ENCODE peak calls at places on chromosomes 13 and 19, in nine cellular contexts. I, A, U, D, R, T, L, M and V are unnamed samples.

GRCh38 chr13:84658881-84659661 is 776.8 kb upstream of the SLITRK1 start:
- DNase-seq in I (no peak), T (peak; percentile 59), R (no peak), U (no peak), D (no peak), M (no peak), A (no peak), L (no peak), V (no peak)

GRCh38 chr13:26914624-26915023 is 154.0 kb upstream of the GPR12 start:
- DNase-seq in A (no peak), D (peak; percentile 69), T (no peak), L (peak; percentile 48), M (no peak), I (peak; percentile 84), R (no peak), U (no peak), V (no peak)

GRCh38 chr19:53903055-53903680 is 5.9 kb upstream of the CACNG7 start:
- DNase-seq in U (peak; percentile 71), L (peak; percentile 45), D (peak; percentile 71), T (peak; percentile 57), I (no peak), R (peak; percentile 29), A (no peak), M (no peak), V (no peak)

GRCh38 chr19:49570997-49571676 is 9.2 kb downstream of the NOSIP start:
- DNase-seq in T (no peak), L (no peak), I (peak; percentile 80), D (no peak), U (peak; percentile 23), R (peak; percentile 38), M (no peak), A (no peak), V (peak; percentile 53)

GRCh38 chr19:53538378-53539109 is 599 bp downstream of the ZNF331 start:
- DNase-seq in M (no peak), I (no peak), T (no peak), L (no peak), U (no peak), A (no peak), D (no peak), R (no peak), V (peak; percentile 18)

GRCh38 chr13:94121686-94122085 is 357.8 kb downstream of the DCT start:
- DNase-seq in T (peak; percentile 66), L (no peak), M (no peak), U (no peak), D (peak; percentile 70), I (no peak), A (no peak), R (no peak), V (no peak)

GRCh38 chr13:25180795-25181537 is 8.9 kb upstream of the AMER2 start:
- DNase-seq in L (no peak), D (no peak), U (no peak), A (no peak), R (no peak), T (no peak), I (peak; percentile 97), M (no peak), V (peak; percentile 81)

GRCh38 chr19:54464044-54464623 is 556 bp upstream of the LENG9 start:
- DNase-seq in L (no peak), I (peak; percentile 91), T (peak; percentile 56), R (peak; percentile 82), U (peak; percentile 99), M (no peak), D (peak; percentile 84), A (peak; percentile 99), V (peak; percentile 96)

GRCh38 chr13:105518086-105518485 is 1017.4 kb downstream of the EFNB2 start:
- DNase-seq in T (no peak), L (no peak), A (no peak), U (peak; percentile 30), M (no peak), D (peak; percentile 37), R (no peak), I (no peak), V (no peak)

GRCh38 chr19:8576273-8576993 is 809 bp downstream of the MYO1F start:
- DNase-seq in M (no peak), A (no peak), L (no peak), D (no peak), U (peak; percentile 33), R (no peak), I (no peak), T (no peak), V (no peak)